ENCODE peak calls at places on chromosome 5, in six cellular contexts. Q, K, M, G, L and S are unnamed samples.

GRCh38 chr5:158289967-158290366 is 431.0 kb upstream of the CLINT1 start:
- DNase-seq in Q (no peak), K (no peak), M (no peak), G (no peak), L (no peak), S (no peak)

GRCh38 chr5:104355350-104355749 is 792.8 kb upstream of the NUDT12 start:
- DNase-seq in Q (no peak), K (no peak), M (no peak), G (no peak), L (no peak), S (no peak)

GRCh38 chr5:111628901-111629300 is 116.6 kb upstream of the STARD4 start:
- DNase-seq in Q (no peak), K (no peak), M (peak), G (no peak), L (no peak), S (no peak)

GRCh38 chr5:59041355-59041754 is 458.5 kb downstream of the RAB3C start:
- DNase-seq in Q (no peak), K (no peak), M (no peak), G (no peak), L (no peak), S (no peak)

GRCh38 chr5:34586117-34586885 is 69.8 kb upstream of the RAI14 start:
- DNase-seq in Q (no peak), K (no peak), M (peak), G (no peak), L (no peak), S (no peak)

GRCh38 chr5:107330903-107331302 is 339.8 kb downstream of the EFNA5 start:
- DNase-seq in Q (no peak), K (no peak), M (no peak), G (no peak), L (no peak), S (no peak)

GRCh38 chr5:137245438-137245837 is 253.7 kb downstream of the SPOCK1 start:
- DNase-seq in Q (no peak), K (no peak), M (no peak), G (no peak), L (no peak), S (no peak)

GRCh38 chr5:154761062-154761740 is 6.0 kb downstream of the LARP1 start:
- DNase-seq in Q (no peak), K (no peak), M (peak), G (no peak), L (no peak), S (no peak)

GRCh38 chr5:65185468-65185867 is 296.3 kb downstream of the ADAMTS6 start:
- DNase-seq in Q (no peak), K (no peak), M (no peak), G (no peak), L (no peak), S (no peak)

GRCh38 chr5:163569284-163569683 is 63.9 kb downstream of the MAT2B start:
- DNase-seq in Q (no peak), K (no peak), M (peak), G (no peak), L (no peak), S (no peak)

GRCh38 chr5:43603535-43604363 is 769 bp downstream of the NNT start:
- DNase-seq in Q (peak), K (no peak), M (peak), G (peak), L (peak), S (peak)

GRCh38 chr5:112276996-112277395 is 142.1 kb downstream of the EPB41L4A start:
- DNase-seq in Q (no peak), K (no peak), M (no peak), G (no peak), L (no peak), S (no peak)

GRCh38 chr5:149638136-149638535 is 56.8 kb downstream of the ARHGEF37 start:
- DNase-seq in Q (no peak), K (no peak), M (no peak), G (no peak), L (no peak), S (no peak)

GRCh38 chr5:107467137-107467932 is 203.4 kb downstream of the EFNA5 start:
- DNase-seq in Q (no peak), K (no peak), M (no peak), G (no peak), L (no peak), S (no peak)

GRCh38 chr5:101678494-101679193 is 617.4 kb downstream of the SLCO4C1 start:
- DNase-seq in Q (peak), K (peak), M (peak), G (peak), L (peak), S (peak)

GRCh38 chr5:76517334-76517733 is 105.9 kb downstream of the F2RL2 start:
- DNase-seq in Q (no peak), K (no peak), M (no peak), G (no peak), L (no peak), S (no peak)

GRCh38 chr5:37037840-37038239 is 161.3 kb downstream of the NIPBL start:
- DNase-seq in Q (no peak), K (no peak), M (no peak), G (no peak), L (no peak), S (no peak)

GRCh38 chr5:152246401-152246800 is 158.7 kb downstream of the NMUR2 start:
- DNase-seq in Q (no peak), K (no peak), M (peak), G (no peak), L (no peak), S (no peak)

GRCh38 chr5:179406031-179406681 is 60.9 kb upstream of the ADAMTS2 start:
- DNase-seq in Q (no peak), K (no peak), M (no peak), G (no peak), L (no peak), S (no peak)

GRCh38 chr5:72125271-72125670 is 18.0 kb downstream of the MAP1B start:
- DNase-seq in Q (no peak), K (no peak), M (no peak), G (no peak), L (no peak), S (no peak)

GRCh38 chr5:55829956-55830355 is 21.2 kb upstream of the IL31RA start:
- DNase-seq in Q (no peak), K (no peak), M (no peak), G (no peak), L (no peak), S (no peak)

GRCh38 chr5:148902478-148902877 is 76.1 kb downstream of the ADRB2 start:
- DNase-seq in Q (no peak), K (no peak), M (no peak), G (no peak), L (no peak), S (no peak)

GRCh38 chr5:68396722-68397121 is 181.2 kb downstream of the PIK3R1 start:
- DNase-seq in Q (no peak), K (no peak), M (peak), G (no peak), L (no peak), S (no peak)

GRCh38 chr5:127294829-127295228 is 4.2 kb downstream of the MEGF10 start:
- DNase-seq in Q (no peak), K (no peak), M (no peak), G (no peak), L (no peak), S (no peak)

GRCh38 chr5:154287136-154287535 is 96.6 kb downstream of the GALNT10 start:
- DNase-seq in Q (no peak), K (no peak), M (peak), G (no peak), L (no peak), S (no peak)

GRCh38 chr5:165630211-165630866 is 2124.9 kb downstream of the MAT2B start:
- DNase-seq in Q (peak), K (no peak), M (peak), G (no peak), L (no peak), S (peak)

GRCh38 chr5:173327084-173327947 is 898 bp downstream of the STC2 start:
- DNase-seq in Q (peak), K (no peak), M (peak), G (no peak), L (no peak), S (peak)

GRCh38 chr5:13932561-13932960 is 11.9 kb downstream of the DNAH5 start:
- DNase-seq in Q (no peak), K (no peak), M (peak), G (no peak), L (no peak), S (no peak)

GRCh38 chr5:8953911-8954310 is 592.0 kb downstream of the SEMA5A start:
- DNase-seq in Q (no peak), K (no peak), M (no peak), G (no peak), L (no peak), S (no peak)

GRCh38 chr5:176533894-176534611 is 3.1 kb downstream of the RNF44 start:
- DNase-seq in Q (peak), K (no peak), M (peak), G (no peak), L (peak), S (peak)
- TF ChIP-seq CTCF in Q (no peak), K (no peak), M (no peak), G (no peak), L (no peak), S (no peak)

DNA sequence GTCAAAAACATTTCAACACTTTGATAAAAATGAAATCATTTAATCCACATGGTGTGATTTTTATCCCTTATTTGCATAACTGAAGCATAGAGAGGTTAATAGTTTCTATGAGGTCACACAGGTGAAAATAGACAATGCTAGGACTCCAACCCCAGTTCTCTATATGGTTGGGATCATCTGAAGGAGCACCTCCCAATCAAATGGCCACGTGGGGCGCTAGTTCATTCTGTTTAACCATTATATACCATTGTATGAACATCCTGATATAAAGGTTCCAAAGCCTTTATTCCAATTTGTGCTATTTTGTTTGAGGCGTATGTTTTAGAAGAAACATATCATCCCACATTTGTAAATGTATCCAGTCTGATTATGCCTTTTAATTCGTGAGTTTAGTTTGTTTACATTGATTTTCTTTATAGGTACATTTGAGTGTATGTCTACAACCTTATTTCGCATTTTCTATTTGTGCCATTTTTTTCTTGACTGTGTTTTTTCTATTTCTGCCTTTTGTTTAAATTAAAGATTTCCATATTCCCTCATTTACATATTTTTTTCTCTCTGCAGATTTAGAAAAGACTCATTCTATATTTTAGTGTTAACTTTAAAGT is 1092.0 kb downstream of the MAT2B start:
- DNase-seq in Q (peak), K (no peak), M (peak), G (no peak), L (no peak), S (peak)
- TF ChIP-seq CTCF in Q (peak), K (no peak), M (peak), G (no peak), L (no peak), S (peak)

DNA sequence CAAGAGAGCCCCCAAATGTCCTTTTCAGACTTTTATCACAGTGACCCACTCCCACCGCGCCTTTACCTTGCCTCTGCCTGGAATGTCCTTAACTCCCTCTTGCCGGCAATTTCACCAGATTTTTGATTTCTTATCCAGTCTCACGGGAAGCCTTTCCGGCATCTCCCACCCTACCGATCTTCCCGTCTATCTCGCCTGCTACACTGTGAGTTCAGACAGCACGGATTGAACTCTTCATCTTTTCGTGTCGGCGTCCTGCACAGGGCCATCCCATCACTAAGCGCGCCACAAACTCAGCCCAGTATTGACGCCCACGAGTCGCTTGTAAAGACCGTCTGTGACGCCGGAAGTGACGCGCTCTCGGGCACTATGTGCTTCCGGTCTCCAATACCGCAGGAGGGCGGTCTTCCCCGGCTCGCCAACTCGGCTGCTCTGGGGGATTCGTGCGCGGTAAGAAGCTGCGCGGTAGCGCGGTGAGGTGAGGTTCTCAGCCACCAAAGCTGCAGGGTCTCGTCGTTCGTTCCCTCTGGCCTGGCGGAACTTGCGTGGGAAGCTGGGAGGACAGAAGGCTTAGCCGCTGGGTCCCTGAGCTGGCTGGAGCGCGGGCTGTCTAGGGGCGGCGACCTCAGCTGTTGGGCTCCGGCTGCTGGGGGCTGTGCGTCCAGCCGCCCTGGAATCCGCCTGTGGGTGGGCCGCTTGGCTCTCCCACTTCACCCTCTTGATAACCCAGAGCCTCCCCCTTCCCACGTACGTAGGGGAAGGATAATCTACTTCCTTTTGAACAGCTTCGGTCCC is at the start of gene ZCCHC9:
- DNase-seq in Q (peak), K (peak), M (peak), G (peak), L (peak), S (peak)
- TF ChIP-seq CTCF in Q (no peak), K (no peak), M (no peak), G (peak), L (peak), S (no peak)

GRCh38 chr5:61657010-61657409 is 325.0 kb downstream of the ZSWIM6 start:
- DNase-seq in Q (no peak), K (no peak), M (no peak), G (no peak), L (no peak), S (no peak)

GRCh38 chr5:61651202-61651601 is 319.1 kb downstream of the ZSWIM6 start:
- DNase-seq in Q (no peak), K (no peak), M (no peak), G (no peak), L (no peak), S (no peak)

GRCh38 chr5:61649971-61650370 is 317.9 kb downstream of the ZSWIM6 start:
- DNase-seq in Q (no peak), K (no peak), M (no peak), G (no peak), L (no peak), S (no peak)

GRCh38 chr5:61652916-61653315 is 320.9 kb downstream of the ZSWIM6 start:
- DNase-seq in Q (no peak), K (no peak), M (no peak), G (no peak), L (no peak), S (no peak)

GRCh38 chr5:61653802-61654580 is 321.9 kb downstream of the ZSWIM6 start:
- DNase-seq in Q (no peak), K (no peak), M (no peak), G (no peak), L (no peak), S (no peak)
- TF ChIP-seq CTCF in Q (no peak), K (no peak), M (no peak), G (no peak), L (no peak), S (no peak)